ENCODE peak calls at places on chromosomes 11 and 22, in ten cellular contexts. One of them, this sample, is unnamed.
A peak's percentile ranks its signal among the peaks of the same experiment; 100 is the strongest.

GRCh38 chr11:124751741-124752470 is at the start of gene VSIG2:
- DNase-seq in activated naive CD8-positive, alpha-beta T cell treated with anti-CD3 and anti-CD28 coated beads, Interleukin-2, amount 50 U/mL, for 24 hours: no peak
- DNase-seq in head of caudate nucleus: no peak
- DNase-seq in cardiac septum: no peak
- DNase-seq in globus pallidus: no peak
- DNase-seq in hepatic stellate cell: no peak
- DNase-seq in fibroblast of mammary gland: no peak
- DNase-seq in RCC 7860: no peak
- DNase-seq in amniotic stem cell: no peak
- DNase-seq in effector CD8-positive, alpha-beta T cell: no peak
- DNase-seq in this sample: peak; percentile 10

GRCh38 chr11:130448416-130449068 is at the start of gene ADAMTS15:
- DNase-seq in activated naive CD8-positive, alpha-beta T cell treated with anti-CD3 and anti-CD28 coated beads, Interleukin-2, amount 50 U/mL, for 24 hours: peak; percentile 42
- DNase-seq in head of caudate nucleus: no peak
- DNase-seq in cardiac septum: peak; percentile 91
- DNase-seq in globus pallidus: no peak
- DNase-seq in hepatic stellate cell: peak; percentile 89
- DNase-seq in fibroblast of mammary gland: peak; percentile 84
- DNase-seq in RCC 7860: peak; percentile 57
- DNase-seq in amniotic stem cell: peak; percentile 87
- DNase-seq in effector CD8-positive, alpha-beta T cell: no peak
- DNase-seq in this sample: no peak

GRCh38 chr22:49124588-49124987 is 703.1 kb downstream of the BRD1 start:
- DNase-seq in activated naive CD8-positive, alpha-beta T cell treated with anti-CD3 and anti-CD28 coated beads, Interleukin-2, amount 50 U/mL, for 24 hours: no peak
- DNase-seq in head of caudate nucleus: no peak
- DNase-seq in cardiac septum: no peak
- DNase-seq in globus pallidus: no peak
- DNase-seq in hepatic stellate cell: no peak
- DNase-seq in fibroblast of mammary gland: no peak
- DNase-seq in RCC 7860: no peak
- DNase-seq in amniotic stem cell: no peak
- DNase-seq in effector CD8-positive, alpha-beta T cell: no peak
- DNase-seq in this sample: no peak

GRCh38 chr11:78202733-78203167 is 14.0 kb downstream of the USP35 start:
- DNase-seq in activated naive CD8-positive, alpha-beta T cell treated with anti-CD3 and anti-CD28 coated beads, Interleukin-2, amount 50 U/mL, for 24 hours: peak; percentile 29
- DNase-seq in head of caudate nucleus: no peak
- DNase-seq in cardiac septum: peak; percentile 61
- DNase-seq in globus pallidus: no peak
- DNase-seq in hepatic stellate cell: no peak
- DNase-seq in fibroblast of mammary gland: no peak
- DNase-seq in RCC 7860: no peak
- DNase-seq in amniotic stem cell: no peak
- DNase-seq in effector CD8-positive, alpha-beta T cell: peak; percentile 47
- DNase-seq in this sample: peak; percentile 75

GRCh38 chr11:117673561-117673960 is 123.5 kb downstream of the DSCAML1 start:
- DNase-seq in activated naive CD8-positive, alpha-beta T cell treated with anti-CD3 and anti-CD28 coated beads, Interleukin-2, amount 50 U/mL, for 24 hours: no peak
- DNase-seq in head of caudate nucleus: peak; percentile 70
- DNase-seq in cardiac septum: no peak
- DNase-seq in globus pallidus: peak; percentile 91
- DNase-seq in hepatic stellate cell: no peak
- DNase-seq in fibroblast of mammary gland: no peak
- DNase-seq in RCC 7860: no peak
- DNase-seq in amniotic stem cell: no peak
- DNase-seq in effector CD8-positive, alpha-beta T cell: no peak
- DNase-seq in this sample: no peak

GRCh38 chr11:108324587-108324986 is 101.7 kb downstream of the ATM start:
- DNase-seq in activated naive CD8-positive, alpha-beta T cell treated with anti-CD3 and anti-CD28 coated beads, Interleukin-2, amount 50 U/mL, for 24 hours: no peak
- DNase-seq in head of caudate nucleus: no peak
- DNase-seq in cardiac septum: no peak
- DNase-seq in globus pallidus: no peak
- DNase-seq in hepatic stellate cell: peak; percentile 38
- DNase-seq in fibroblast of mammary gland: peak; percentile 46
- DNase-seq in RCC 7860: no peak
- DNase-seq in amniotic stem cell: no peak
- DNase-seq in effector CD8-positive, alpha-beta T cell: no peak
- DNase-seq in this sample: no peak

GRCh38 chr11:2868604-2869526 is 16.7 kb downstream of the CDKN1C start:
- DNase-seq in activated naive CD8-positive, alpha-beta T cell treated with anti-CD3 and anti-CD28 coated beads, Interleukin-2, amount 50 U/mL, for 24 hours: no peak
- DNase-seq in head of caudate nucleus: peak; percentile 81
- DNase-seq in cardiac septum: no peak
- DNase-seq in globus pallidus: peak; percentile 92
- DNase-seq in hepatic stellate cell: no peak
- DNase-seq in fibroblast of mammary gland: no peak
- DNase-seq in RCC 7860: no peak
- DNase-seq in amniotic stem cell: no peak
- DNase-seq in effector CD8-positive, alpha-beta T cell: no peak
- DNase-seq in this sample: no peak

GRCh38 chr11:69658606-69659450 is 16.3 kb downstream of the LTO1 start:
- DNase-seq in activated naive CD8-positive, alpha-beta T cell treated with anti-CD3 and anti-CD28 coated beads, Interleukin-2, amount 50 U/mL, for 24 hours: no peak
- DNase-seq in head of caudate nucleus: no peak
- DNase-seq in cardiac septum: no peak
- DNase-seq in globus pallidus: no peak
- DNase-seq in hepatic stellate cell: no peak
- DNase-seq in fibroblast of mammary gland: no peak
- DNase-seq in RCC 7860: no peak
- DNase-seq in amniotic stem cell: no peak
- DNase-seq in effector CD8-positive, alpha-beta T cell: no peak
- DNase-seq in this sample: no peak

GRCh38 chr11:3802016-3802790 is 4.8 kb upstream of the NUP98 start:
- DNase-seq in activated naive CD8-positive, alpha-beta T cell treated with anti-CD3 and anti-CD28 coated beads, Interleukin-2, amount 50 U/mL, for 24 hours: no peak
- DNase-seq in head of caudate nucleus: no peak
- DNase-seq in cardiac septum: no peak
- DNase-seq in globus pallidus: no peak
- DNase-seq in hepatic stellate cell: peak; percentile 49
- DNase-seq in fibroblast of mammary gland: peak; percentile 79
- DNase-seq in RCC 7860: peak; percentile 92
- DNase-seq in amniotic stem cell: no peak
- DNase-seq in effector CD8-positive, alpha-beta T cell: no peak
- DNase-seq in this sample: no peak

GRCh38 chr11:119681537-119681936 is 47.5 kb downstream of the NECTIN1 start:
- DNase-seq in activated naive CD8-positive, alpha-beta T cell treated with anti-CD3 and anti-CD28 coated beads, Interleukin-2, amount 50 U/mL, for 24 hours: no peak
- DNase-seq in head of caudate nucleus: no peak
- DNase-seq in cardiac septum: no peak
- DNase-seq in globus pallidus: no peak
- DNase-seq in hepatic stellate cell: no peak
- DNase-seq in fibroblast of mammary gland: no peak
- DNase-seq in RCC 7860: no peak
- DNase-seq in amniotic stem cell: no peak
- DNase-seq in effector CD8-positive, alpha-beta T cell: no peak
- DNase-seq in this sample: no peak

GRCh38 chr11:63961608-63962412 is 12.6 kb upstream of the COX8A start:
- DNase-seq in activated naive CD8-positive, alpha-beta T cell treated with anti-CD3 and anti-CD28 coated beads, Interleukin-2, amount 50 U/mL, for 24 hours: no peak
- DNase-seq in head of caudate nucleus: no peak
- DNase-seq in cardiac septum: no peak
- DNase-seq in globus pallidus: no peak
- DNase-seq in hepatic stellate cell: peak; percentile 75
- DNase-seq in fibroblast of mammary gland: peak; percentile 41
- DNase-seq in RCC 7860: no peak
- DNase-seq in amniotic stem cell: no peak
- DNase-seq in effector CD8-positive, alpha-beta T cell: no peak
- DNase-seq in this sample: no peak

GRCh38 chr22:28976588-28976987 is 85.0 kb downstream of the C22orf31 start:
- DNase-seq in activated naive CD8-positive, alpha-beta T cell treated with anti-CD3 and anti-CD28 coated beads, Interleukin-2, amount 50 U/mL, for 24 hours: no peak
- DNase-seq in head of caudate nucleus: no peak
- DNase-seq in cardiac septum: no peak
- DNase-seq in globus pallidus: no peak
- DNase-seq in hepatic stellate cell: peak; percentile 52
- DNase-seq in fibroblast of mammary gland: peak; percentile 88
- DNase-seq in RCC 7860: peak; percentile 54
- DNase-seq in amniotic stem cell: peak; percentile 30
- DNase-seq in effector CD8-positive, alpha-beta T cell: no peak
- DNase-seq in this sample: no peak

GRCh38 chr11:46489668-46490560 is 98.3 kb upstream of the CHRM4 start:
- DNase-seq in activated naive CD8-positive, alpha-beta T cell treated with anti-CD3 and anti-CD28 coated beads, Interleukin-2, amount 50 U/mL, for 24 hours: peak; percentile 11
- DNase-seq in head of caudate nucleus: peak; percentile 32
- DNase-seq in cardiac septum: no peak
- DNase-seq in globus pallidus: no peak
- DNase-seq in hepatic stellate cell: peak; percentile 26
- DNase-seq in fibroblast of mammary gland: peak; percentile 61
- DNase-seq in RCC 7860: peak; percentile 26
- DNase-seq in amniotic stem cell: no peak
- DNase-seq in effector CD8-positive, alpha-beta T cell: no peak
- DNase-seq in this sample: peak; percentile 5

GRCh38 chr11:3674189-3674588 is 3.0 kb upstream of the CHRNA10 start:
- DNase-seq in activated naive CD8-positive, alpha-beta T cell treated with anti-CD3 and anti-CD28 coated beads, Interleukin-2, amount 50 U/mL, for 24 hours: no peak
- DNase-seq in head of caudate nucleus: no peak
- DNase-seq in cardiac septum: no peak
- DNase-seq in globus pallidus: no peak
- DNase-seq in hepatic stellate cell: no peak
- DNase-seq in fibroblast of mammary gland: peak; percentile 58
- DNase-seq in RCC 7860: peak; percentile 81
- DNase-seq in amniotic stem cell: no peak
- DNase-seq in effector CD8-positive, alpha-beta T cell: no peak
- DNase-seq in this sample: no peak

GRCh38 chr11:65041206-65042035 is at the start of gene SAC3D1:
- DNase-seq in activated naive CD8-positive, alpha-beta T cell treated with anti-CD3 and anti-CD28 coated beads, Interleukin-2, amount 50 U/mL, for 24 hours: no peak
- DNase-seq in head of caudate nucleus: no peak
- DNase-seq in cardiac septum: no peak
- DNase-seq in globus pallidus: no peak
- DNase-seq in hepatic stellate cell: peak; percentile 67
- DNase-seq in fibroblast of mammary gland: peak; percentile 31
- DNase-seq in RCC 7860: peak; percentile 20
- DNase-seq in amniotic stem cell: peak; percentile 36
- DNase-seq in effector CD8-positive, alpha-beta T cell: peak; percentile 51
- DNase-seq in this sample: peak; percentile 72

GRCh38 chr22:18091916-18092526 is 14.2 kb downstream of the PEX26 start:
- DNase-seq in activated naive CD8-positive, alpha-beta T cell treated with anti-CD3 and anti-CD28 coated beads, Interleukin-2, amount 50 U/mL, for 24 hours: no peak
- DNase-seq in head of caudate nucleus: peak; percentile 62
- DNase-seq in cardiac septum: peak; percentile 85
- DNase-seq in globus pallidus: no peak
- DNase-seq in hepatic stellate cell: peak; percentile 80
- DNase-seq in fibroblast of mammary gland: peak; percentile 78
- DNase-seq in RCC 7860: peak; percentile 80
- DNase-seq in amniotic stem cell: no peak
- DNase-seq in effector CD8-positive, alpha-beta T cell: no peak
- DNase-seq in this sample: no peak

GRCh38 chr22:26517429-26517828 is 5.2 kb upstream of the TFIP11 start:
- DNase-seq in activated naive CD8-positive, alpha-beta T cell treated with anti-CD3 and anti-CD28 coated beads, Interleukin-2, amount 50 U/mL, for 24 hours: no peak
- DNase-seq in head of caudate nucleus: no peak
- DNase-seq in cardiac septum: no peak
- DNase-seq in globus pallidus: no peak
- DNase-seq in hepatic stellate cell: no peak
- DNase-seq in fibroblast of mammary gland: no peak
- DNase-seq in RCC 7860: no peak
- DNase-seq in amniotic stem cell: no peak
- DNase-seq in effector CD8-positive, alpha-beta T cell: no peak
- DNase-seq in this sample: no peak

GRCh38 chr11:62202910-62203309 is 5.6 kb upstream of the SCGB2A1 start:
- DNase-seq in activated naive CD8-positive, alpha-beta T cell treated with anti-CD3 and anti-CD28 coated beads, Interleukin-2, amount 50 U/mL, for 24 hours: no peak
- DNase-seq in head of caudate nucleus: no peak
- DNase-seq in cardiac septum: no peak
- DNase-seq in globus pallidus: no peak
- DNase-seq in hepatic stellate cell: no peak
- DNase-seq in fibroblast of mammary gland: no peak
- DNase-seq in RCC 7860: no peak
- DNase-seq in amniotic stem cell: no peak
- DNase-seq in effector CD8-positive, alpha-beta T cell: no peak
- DNase-seq in this sample: no peak

GRCh38 chr22:27461470-27461869 is 340.1 kb downstream of the MN1 start:
- DNase-seq in activated naive CD8-positive, alpha-beta T cell treated with anti-CD3 and anti-CD28 coated beads, Interleukin-2, amount 50 U/mL, for 24 hours: no peak
- DNase-seq in head of caudate nucleus: no peak
- DNase-seq in cardiac septum: no peak
- DNase-seq in globus pallidus: no peak
- DNase-seq in hepatic stellate cell: peak; percentile 94
- DNase-seq in fibroblast of mammary gland: peak; percentile 77
- DNase-seq in RCC 7860: peak; percentile 93
- DNase-seq in amniotic stem cell: peak; percentile 34
- DNase-seq in effector CD8-positive, alpha-beta T cell: no peak
- DNase-seq in this sample: no peak

GRCh38 chr11:96141649-96142048 is 201.3 kb downstream of the MAML2 start:
- DNase-seq in activated naive CD8-positive, alpha-beta T cell treated with anti-CD3 and anti-CD28 coated beads, Interleukin-2, amount 50 U/mL, for 24 hours: no peak
- DNase-seq in head of caudate nucleus: no peak
- DNase-seq in cardiac septum: no peak
- DNase-seq in globus pallidus: no peak
- DNase-seq in hepatic stellate cell: no peak
- DNase-seq in fibroblast of mammary gland: no peak
- DNase-seq in RCC 7860: no peak
- DNase-seq in amniotic stem cell: no peak
- DNase-seq in effector CD8-positive, alpha-beta T cell: no peak
- DNase-seq in this sample: no peak

GRCh38 chr11:64569300-64569970 is 21.6 kb upstream of the SLC22A12 start:
- DNase-seq in activated naive CD8-positive, alpha-beta T cell treated with anti-CD3 and anti-CD28 coated beads, Interleukin-2, amount 50 U/mL, for 24 hours: no peak
- DNase-seq in head of caudate nucleus: no peak
- DNase-seq in cardiac septum: peak; percentile 17
- DNase-seq in globus pallidus: no peak
- DNase-seq in hepatic stellate cell: no peak
- DNase-seq in fibroblast of mammary gland: no peak
- DNase-seq in RCC 7860: no peak
- DNase-seq in amniotic stem cell: no peak
- DNase-seq in effector CD8-positive, alpha-beta T cell: no peak
- DNase-seq in this sample: no peak

GRCh38 chr22:46033256-46034200 is 56.6 kb upstream of the WNT7B start:
- DNase-seq in activated naive CD8-positive, alpha-beta T cell treated with anti-CD3 and anti-CD28 coated beads, Interleukin-2, amount 50 U/mL, for 24 hours: no peak
- DNase-seq in head of caudate nucleus: no peak
- DNase-seq in cardiac septum: peak; percentile 66
- DNase-seq in globus pallidus: no peak
- DNase-seq in hepatic stellate cell: no peak
- DNase-seq in fibroblast of mammary gland: peak; percentile 77
- DNase-seq in RCC 7860: no peak
- DNase-seq in amniotic stem cell: no peak
- DNase-seq in effector CD8-positive, alpha-beta T cell: no peak
- DNase-seq in this sample: no peak

GRCh38 chr11:88174627-88175003 is 628 bp downstream of the RAB38 start:
- DNase-seq in activated naive CD8-positive, alpha-beta T cell treated with anti-CD3 and anti-CD28 coated beads, Interleukin-2, amount 50 U/mL, for 24 hours: peak; percentile 72
- DNase-seq in head of caudate nucleus: no peak
- DNase-seq in cardiac septum: peak; percentile 78
- DNase-seq in globus pallidus: peak; percentile 11
- DNase-seq in hepatic stellate cell: peak; percentile 53
- DNase-seq in fibroblast of mammary gland: peak; percentile 80
- DNase-seq in RCC 7860: peak; percentile 46
- DNase-seq in amniotic stem cell: peak; percentile 58
- DNase-seq in effector CD8-positive, alpha-beta T cell: no peak
- DNase-seq in this sample: no peak

GRCh38 chr11:92152245-92152644 is 72.4 kb upstream of the FAT3 start:
- DNase-seq in activated naive CD8-positive, alpha-beta T cell treated with anti-CD3 and anti-CD28 coated beads, Interleukin-2, amount 50 U/mL, for 24 hours: no peak
- DNase-seq in head of caudate nucleus: no peak
- DNase-seq in cardiac septum: no peak
- DNase-seq in globus pallidus: no peak
- DNase-seq in hepatic stellate cell: no peak
- DNase-seq in fibroblast of mammary gland: no peak
- DNase-seq in RCC 7860: no peak
- DNase-seq in amniotic stem cell: no peak
- DNase-seq in effector CD8-positive, alpha-beta T cell: no peak
- DNase-seq in this sample: no peak

GRCh38 chr11:97739892-97740782 is 1280.6 kb upstream of the CNTN5 start:
- DNase-seq in activated naive CD8-positive, alpha-beta T cell treated with anti-CD3 and anti-CD28 coated beads, Interleukin-2, amount 50 U/mL, for 24 hours: no peak
- DNase-seq in head of caudate nucleus: no peak
- DNase-seq in cardiac septum: no peak
- DNase-seq in globus pallidus: no peak
- DNase-seq in hepatic stellate cell: peak; percentile 47
- DNase-seq in fibroblast of mammary gland: peak; percentile 48
- DNase-seq in RCC 7860: no peak
- DNase-seq in amniotic stem cell: peak; percentile 42
- DNase-seq in effector CD8-positive, alpha-beta T cell: no peak
- DNase-seq in this sample: no peak

GRCh38 chr22:20606041-20606783 is 98.8 kb downstream of the MED15 start:
- DNase-seq in activated naive CD8-positive, alpha-beta T cell treated with anti-CD3 and anti-CD28 coated beads, Interleukin-2, amount 50 U/mL, for 24 hours: peak; percentile 72
- DNase-seq in head of caudate nucleus: peak; percentile 47
- DNase-seq in cardiac septum: no peak
- DNase-seq in globus pallidus: peak; percentile 31
- DNase-seq in hepatic stellate cell: peak; percentile 59
- DNase-seq in fibroblast of mammary gland: peak; percentile 56
- DNase-seq in RCC 7860: no peak
- DNase-seq in amniotic stem cell: peak; percentile 6
- DNase-seq in effector CD8-positive, alpha-beta T cell: peak; percentile 44
- DNase-seq in this sample: peak; percentile 47

GRCh38 chr22:38239101-38239761 is 33.6 kb downstream of the TMEM184B start:
- DNase-seq in activated naive CD8-positive, alpha-beta T cell treated with anti-CD3 and anti-CD28 coated beads, Interleukin-2, amount 50 U/mL, for 24 hours: no peak
- DNase-seq in head of caudate nucleus: peak; percentile 56
- DNase-seq in cardiac septum: no peak
- DNase-seq in globus pallidus: peak; percentile 94
- DNase-seq in hepatic stellate cell: peak; percentile 97
- DNase-seq in fibroblast of mammary gland: peak; percentile 95
- DNase-seq in RCC 7860: peak; percentile 10
- DNase-seq in amniotic stem cell: peak; percentile 84
- DNase-seq in effector CD8-positive, alpha-beta T cell: no peak
- DNase-seq in this sample: no peak

GRCh38 chr11:130766650-130767297 is 149.5 kb downstream of the SNX19 start:
- DNase-seq in activated naive CD8-positive, alpha-beta T cell treated with anti-CD3 and anti-CD28 coated beads, Interleukin-2, amount 50 U/mL, for 24 hours: no peak
- DNase-seq in head of caudate nucleus: no peak
- DNase-seq in cardiac septum: no peak
- DNase-seq in globus pallidus: no peak
- DNase-seq in hepatic stellate cell: no peak
- DNase-seq in fibroblast of mammary gland: no peak
- DNase-seq in RCC 7860: no peak
- DNase-seq in amniotic stem cell: no peak
- DNase-seq in effector CD8-positive, alpha-beta T cell: no peak
- DNase-seq in this sample: no peak

This sample was measured in stimulated activated naive CD4-positive, alpha-beta T cell.